ENCODE peak calls at places on chromosomes 13 and 19, in seven cellular contexts. T, C, E, K, M, J and N are unnamed samples.

GRCh38 chr13:98942997-98943396 is 34.9 kb downstream of the DOCK9 start:
- DNase-seq in T (no peak), E (no peak), M (peak; percentile 23), C (no peak), J (peak; percentile 55), K (no peak), N (no peak)

GRCh38 chr13:109569938-109570711 is 216.3 kb downstream of the IRS2 start:
- DNase-seq in M (no peak), C (no peak), K (peak; percentile 9), T (no peak), E (no peak), J (no peak), N (no peak)

GRCh38 chr13:32164622-32165268 is 133.2 kb downstream of the FRY start:
- DNase-seq in E (peak; percentile 20), T (no peak), J (peak; percentile 76), C (no peak), K (no peak), M (peak; percentile 46), N (peak; percentile 79)

GRCh38 chr19:57560049-57560491 is 407 bp upstream of the ZNF550 start:
- DNase-seq in K (no peak), C (no peak), J (peak; percentile 88), T (no peak), M (peak; percentile 14), E (peak; percentile 16), N (peak; percentile 55)

GRCh38 chr19:46529622-46530451 is 34.2 kb upstream of the PNMA8B start:
- DNase-seq in T (peak; percentile 64), E (no peak), M (peak; percentile 44), J (peak; percentile 78), K (peak; percentile 81), C (peak; percentile 63), N (peak; percentile 69)

GRCh38 chr13:32850311-32851052 is 165.7 kb upstream of the KL start:
- DNase-seq in E (no peak), T (no peak), M (peak; percentile 14), K (no peak), C (no peak), J (peak; percentile 13), N (no peak)

GRCh38 chr13:102003848-102004570 is 397.8 kb downstream of the FGF14 start:
- DNase-seq in E (no peak), C (no peak), M (no peak), T (no peak), J (peak; percentile 4), K (no peak), N (no peak)

GRCh38 chr19:50817941-50818858 is 5.4 kb downstream of the KLK1 start:
- DNase-seq in E (no peak), K (peak; percentile 90), J (peak; percentile 52), C (no peak), T (no peak), M (no peak), N (peak; percentile 59)

GRCh38 chr19:7734220-7735203 is 2.6 kb upstream of the CLEC4G start:
- DNase-seq in T (no peak), K (no peak), M (no peak), J (peak; percentile 37), E (no peak), C (no peak), N (no peak)

GRCh38 chr13:79987323-79987722 is 353.6 kb downstream of the SPRY2 start:
- DNase-seq in K (no peak), T (no peak), C (no peak), M (no peak), E (no peak), J (peak; percentile 74), N (peak; percentile 69)